ENCODE peak calls at places on chromosomes 6 and 20, in seven cellular contexts. K is naive thymus-derived CD8-positive, alpha-beta T cell; B is effector memory CD8-positive, alpha-beta T cell; Q is HCEC 1CT; D is iPS DF 19.7; Z is RPMI7951; E is HT-29. M is an unnamed sample.

GRCh38 chr6:32982084-32982701 is 13.8 kb downstream of the BRD2 start:
- DNase-seq in K (no peak), B (no peak), Q (no peak), Z (no peak), E (peak; percentile 46), D (no peak), M (no peak)

GRCh38 chr6:105675715-105676397 is 273.0 kb upstream of the PREP start:
- DNase-seq in Z (peak; percentile 99), B (no peak), Q (peak; percentile 89), E (peak; percentile 7), D (no peak), K (no peak), M (no peak)

GRCh38 chr6:106462923-106463557 is 102.5 kb downstream of the CRYBG1 start:
- DNase-seq in E (no peak), Q (no peak), B (no peak), Z (no peak), D (no peak), K (no peak), M (no peak)

GRCh38 chr6:134437376-134437775 is 119.5 kb upstream of the SGK1 start:
- DNase-seq in K (no peak), Q (peak; percentile 75), B (no peak), Z (peak; percentile 49), E (no peak), D (no peak), M (no peak)

GRCh38 chr20:7010584-7010983 is 243.1 kb downstream of the BMP2 start:
- DNase-seq in D (no peak), Q (no peak), B (no peak), E (no peak), K (no peak), Z (no peak), M (no peak)

GRCh38 chr6:149443411-149444181 is 41.2 kb downstream of the ZC3H12D start:
- DNase-seq in E (no peak), D (no peak), Q (no peak), B (no peak), K (no peak), Z (no peak), M (no peak)

GRCh38 chr20:50735813-50736212 is 4.4 kb downstream of the PARD6B start:
- DNase-seq in Z (no peak), Q (peak; percentile 29), D (no peak), K (no peak), B (no peak), E (no peak), M (no peak)

GRCh38 chr6:53483423-53484353 is 61.2 kb downstream of the GCLC start:
- DNase-seq in K (no peak), Q (no peak), E (no peak), B (no peak), D (no peak), Z (peak; percentile 55), M (no peak)

GRCh38 chr20:58037631-58038030 is 190.8 kb downstream of the ANKRD60 start:
- DNase-seq in B (no peak), D (no peak), E (no peak), Q (no peak), K (no peak), Z (no peak), M (no peak)